ENCODE peak calls at places on chromosomes 16 and 17, in four cellular contexts. O is HepG2, S is K562, P is GM12878. W is an unnamed sample.

GRCh38 chr17:15967706-15968399 is 22.9 kb downstream of the ADORA2B start:
- DNase-seq in O (peak; percentile 44), S (no peak), P (no peak), W (no peak)

GRCh38 chr17:7673239-7673638 is 14.1 kb downstream of the TP53 start:
- DNase-seq in O (peak; percentile 27), S (peak; percentile 36), P (peak; percentile 3), W (no peak)

GRCh38 chr16:68732068-68732680 is 4.9 kb upstream of the CDH1 start:
- DNase-seq in O (peak; percentile 62), S (peak; percentile 84), P (no peak), W (no peak)

GRCh38 chr16:58435779-58436178 is 43.5 kb downstream of the GINS3 start:
- DNase-seq in O (no peak), S (no peak), P (no peak), W (no peak)

GRCh38 chr17:80082403-80083135 is 18.8 kb upstream of the GAA start:
- DNase-seq in O (peak; percentile 78), S (peak; percentile 44), P (no peak), W (peak; percentile 59)

GRCh38 chr17:27630607-27631408 is at the start of gene LGALS9:
- DNase-seq in O (no peak), S (no peak), P (peak; percentile 53), W (peak; percentile 31)

GRCh38 chr16:2775765-2776499 is 1.1 kb downstream of the ELOB start:
- DNase-seq in O (no peak), S (no peak), P (no peak), W (peak; percentile 7)

GRCh38 chr17:53806473-53806872 is 16.3 kb upstream of the KIF2B start:
- DNase-seq in O (no peak), S (no peak), P (no peak), W (no peak)

GRCh38 chr17:6365187-6365943 is 69.6 kb downstream of the AIPL1 start:
- DNase-seq in O (no peak), S (no peak), P (no peak), W (no peak)

GRCh38 chr16:55665511-55665910 is 9.7 kb downstream of the SLC6A2 start:
- DNase-seq in O (no peak), S (no peak), P (no peak), W (no peak)

GRCh38 chr17:19787733-19788357 is 39.7 kb upstream of the ALDH3A1 start:
- DNase-seq in O (no peak), S (no peak), P (no peak), W (no peak)

GRCh38 chr16:6280055-6280454 is 1052.6 kb upstream of the RBFOX1 start:
- DNase-seq in O (no peak), S (no peak), P (no peak), W (no peak)

GRCh38 chr16:2874584-2875362 is 8.2 kb upstream of the FLYWCH2 start:
- DNase-seq in O (peak; percentile 49), S (peak; percentile 86), P (peak; percentile 3), W (peak; percentile 63)

GRCh38 chr16:30561212-30561816 is 3.1 kb upstream of the ZNF764 start:
- DNase-seq in O (no peak), S (no peak), P (no peak), W (peak; percentile 31)

GRCh38 chr17:44775136-44775837 is 16.5 kb downstream of the ADAM11 start:
- DNase-seq in O (peak; percentile 98), S (peak; percentile 98), P (peak; percentile 91), W (peak; percentile 98)

GRCh38 chr17:28279411-28279810 is 39.6 kb upstream of the TMEM97 start:
- DNase-seq in O (no peak), S (no peak), P (no peak), W (no peak)

GRCh38 chr16:7513429-7513828 is 180.8 kb downstream of the RBFOX1 start:
- DNase-seq in O (peak; percentile 13), S (peak; percentile 61), P (no peak), W (no peak)

DNA sequence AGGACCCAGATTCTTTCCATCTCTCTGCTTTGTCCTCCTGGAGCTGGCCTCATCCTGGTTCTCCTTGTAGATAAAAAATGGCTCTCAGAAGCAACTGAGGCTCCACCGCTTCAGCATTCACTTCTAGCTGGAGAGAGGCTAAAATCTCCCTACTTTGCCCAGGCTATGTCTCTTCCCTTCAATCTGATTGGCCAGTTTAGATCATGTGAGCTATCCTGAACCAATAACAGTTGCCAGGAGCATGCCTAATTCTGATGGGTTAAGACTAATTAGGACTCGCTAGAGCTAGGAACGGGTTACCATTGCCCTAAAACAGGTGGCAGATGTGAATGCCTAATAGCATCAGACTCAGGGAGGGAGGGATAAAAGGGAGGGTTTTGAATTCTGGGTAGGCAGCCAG is 89.6 kb downstream of the GPR139 start:
- DNase-seq in O (no peak), S (peak; percentile 27), P (no peak), W (no peak)
- H2AFZ ChIP-seq in O (no peak overlapping the region), S (no peak overlapping the region), P (no peak overlapping the region), W (no peak overlapping the region)

GRCh38 chr17:37446027-37446426 is 39.3 kb downstream of the TADA2A start:
- DNase-seq in O (no peak), S (no peak), P (peak; percentile 81), W (no peak)

GRCh38 chr17:37450090-37450489 is 39.6 kb upstream of the DUSP14 start:
- DNase-seq in O (no peak), S (no peak), P (no peak), W (peak; percentile 17)

GRCh38 chr17:37447641-37448040 is 41.0 kb downstream of the TADA2A start:
- DNase-seq in O (no peak), S (no peak), P (no peak), W (peak; percentile 29)
- TF ChIP-seq MYC in O (no peak), S (no peak), P (no peak), W (no peak)

DNA sequence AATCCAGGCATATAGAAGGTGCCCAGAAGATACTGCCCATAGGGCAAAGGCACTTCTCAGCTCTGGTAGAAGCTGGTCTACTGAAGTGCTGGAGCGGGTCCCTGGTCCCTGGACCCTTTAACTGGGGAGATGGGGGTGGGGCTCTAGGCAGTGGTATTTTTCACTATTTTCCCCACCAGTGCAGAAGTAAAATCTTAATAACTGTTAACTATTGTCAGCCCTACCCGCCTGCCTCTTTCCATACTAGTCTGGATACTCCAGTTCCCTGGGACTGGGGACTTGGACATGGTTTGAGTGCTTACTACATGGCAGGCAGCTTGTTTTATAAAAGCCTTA is 24.6 kb downstream of the IGF2BP1 start:
- DNase-seq in O (no peak), S (no peak), P (no peak), W (peak; percentile 12)
- TF ChIP-seq MAX in O (no peak), S (no peak), P (no peak), W (no peak)

GRCh38 chr16:22813223-22813945 is 578 bp upstream of the HS3ST2 start:
- DNase-seq in O (peak; percentile 28), S (peak; percentile 47), P (no peak), W (peak; percentile 46)
- H2AFZ ChIP-seq in O (no peak overlapping the region), S (no peak overlapping the region), P (no peak overlapping the region), W (no peak overlapping the region)

DNA sequence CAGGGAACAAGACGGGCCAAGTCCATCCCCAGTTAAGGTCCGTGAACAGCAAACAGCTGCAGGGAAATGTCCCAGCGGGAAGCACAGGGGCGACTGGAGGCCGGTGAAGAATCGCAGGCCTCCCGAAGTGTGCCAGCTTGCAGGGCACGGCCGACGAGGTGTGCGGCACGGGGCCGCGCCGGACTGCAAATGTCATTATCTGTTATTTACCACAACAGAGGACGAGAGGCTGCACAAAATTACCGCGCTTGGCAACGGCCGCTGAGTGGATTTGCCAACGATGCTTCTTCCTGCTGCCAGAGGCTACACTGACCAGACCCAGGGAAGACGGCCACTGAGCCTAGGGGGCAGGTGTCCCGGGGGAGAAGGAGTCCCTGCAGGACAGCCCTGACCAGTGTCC is 53.1 kb downstream of the RPH3AL start:
- DNase-seq in O (no peak), S (no peak), P (no peak), W (no peak)
- TF ChIP-seq MYC in O (no peak), S (no peak), P (no peak), W (no peak)

DNA sequence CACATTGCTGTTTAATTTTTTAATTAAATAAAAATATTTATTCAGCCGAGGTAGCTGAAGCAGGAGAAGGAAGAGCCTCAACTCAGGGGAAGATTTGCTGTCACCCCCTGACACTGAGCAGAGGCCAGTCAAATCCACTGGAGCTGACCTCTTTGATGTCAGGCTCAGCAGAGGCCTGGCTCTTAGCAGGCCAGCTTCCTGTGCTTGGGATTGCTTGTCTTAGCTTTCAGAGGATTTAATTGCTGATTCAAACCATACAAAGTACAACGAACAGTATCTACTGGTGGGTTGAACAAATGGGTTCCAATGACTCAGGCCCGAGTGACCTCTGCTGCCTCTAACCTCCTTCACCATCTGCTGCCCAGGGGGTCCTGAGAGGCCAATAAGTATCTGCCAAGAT is 417.0 kb upstream of the HSBP1 start:
- DNase-seq in O (no peak), S (no peak), P (no peak), W (no peak)
- TF ChIP-seq MAX in O (no peak), S (no peak), P (no peak), W (no peak)

DNA sequence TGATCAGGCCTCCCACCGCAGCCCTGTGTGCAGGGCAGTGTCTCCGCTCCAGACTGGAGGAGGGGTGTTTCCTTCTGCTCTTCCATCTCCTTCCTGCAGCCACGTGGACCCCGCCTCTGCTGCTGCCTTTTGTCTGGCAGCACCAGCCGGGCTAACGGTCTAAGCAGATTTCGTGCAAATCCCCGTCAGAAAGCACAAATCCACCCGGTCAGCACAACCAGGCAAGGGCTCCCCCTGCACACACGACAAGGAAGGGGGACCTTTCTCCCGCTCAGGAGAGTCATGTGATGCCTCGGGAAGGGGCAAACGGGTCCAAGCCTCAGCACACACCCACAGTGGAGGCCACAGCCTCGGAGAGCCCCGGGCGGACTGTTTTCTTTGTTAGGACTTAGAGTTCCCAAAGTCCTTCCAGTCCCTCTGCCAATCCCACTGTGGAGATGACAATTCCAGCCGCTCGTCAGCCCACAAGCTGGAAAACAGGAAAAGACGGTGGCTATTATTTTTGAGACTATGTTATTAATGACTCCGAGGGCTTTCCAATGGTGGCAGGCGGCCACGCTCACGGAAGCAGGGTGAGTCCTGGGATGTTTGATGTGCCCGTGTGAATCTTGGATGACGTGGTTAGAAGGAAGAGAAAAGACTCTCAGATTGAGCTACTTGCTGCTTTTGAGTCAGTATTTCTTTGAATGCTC is 22.5 kb upstream of the MEAK7 start:
- DNase-seq in O (no peak), S (no peak), P (no peak), W (peak; percentile 76)
- H2AFZ ChIP-seq in O (no peak overlapping the region), S (peak overlapping the region; percentile 65), P (no peak overlapping the region), W (peak overlapping the region; percentile 82)

DNA sequence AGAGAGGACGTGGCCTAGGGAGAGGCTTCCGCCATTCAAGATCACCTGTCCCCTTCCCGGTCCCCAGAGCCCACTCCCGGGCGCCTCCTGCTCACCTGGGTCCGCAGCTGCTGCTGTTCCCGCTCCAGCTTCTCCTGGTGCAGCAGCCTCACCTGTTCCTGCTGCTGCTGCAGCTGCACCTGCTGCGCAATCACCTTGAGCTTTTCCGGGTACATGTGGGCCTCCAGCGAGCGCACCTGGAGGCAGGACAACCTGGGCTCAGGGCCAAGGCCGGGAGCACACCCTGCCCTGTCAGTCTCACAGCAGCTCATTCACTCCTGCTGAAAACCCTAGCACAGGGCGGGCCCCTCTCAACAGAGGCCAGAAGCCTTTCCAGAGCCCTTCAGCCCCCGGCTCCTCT is 12.5 kb downstream of the TFAP4 start:
- DNase-seq in O (no peak), S (no peak), P (no peak), W (no peak)
- TF ChIP-seq MYC in O (no peak), S (no peak), P (no peak), W (no peak)

GRCh38 chr16:51239196-51239595 is 88.1 kb upstream of the SALL1 start:
- DNase-seq in O (no peak), S (no peak), P (no peak), W (no peak)
- TF ChIP-seq MAX in O (no peak), S (no peak), P (no peak), W (no peak)